ENCODE peak calls at places on chromosomes 1 and 21, in eight cellular contexts. S is K562; B is omental fat pad; P is activated T-cell treated with anti-CD3 and anti-CD28 coated beads, Interleukin-2, amount 50 U/mL, for 4 hours; O is stimulated activated naive B cell treated with anti-CD40 and anti-IgM and Interleukin-4, amounts not matched to agents 10 μg/mL and 1 μg/mL and 100 μg/mL, for 72 hours; V is foreskin keratinocyte; T is CD4-positive, alpha-beta T cell; Y is upper lobe of right lung. D is an unnamed sample.
A peak's percentile ranks its signal among the peaks of the same experiment; 100 is the strongest.

GRCh38 chr1:26538480-26539412 is 9.2 kb downstream of the RPS6KA1 start:
- ATAC-seq in S (peak; percentile 18), B (no peak), P (no peak), O (no peak), V (no peak), T (no peak), Y (no peak), D (no peak)

GRCh38 chr21:17911628-17912027 is 92.5 kb upstream of the C21orf91 start:
- ATAC-seq in S (no peak), B (peak; percentile 37), P (no peak), O (no peak), V (peak; percentile 99), T (no peak), Y (no peak), D (peak; percentile 19)

GRCh38 chr1:112298558-112298957 is 97.5 kb upstream of the CTTNBP2NL start:
- ATAC-seq in S (peak; percentile 94), B (no peak), P (no peak), O (no peak), V (peak; percentile 83), T (no peak), Y (peak; percentile 85), D (no peak)

GRCh38 chr1:228933753-228934152 is 198.5 kb downstream of the RHOU start:
- ATAC-seq in S (no peak), B (no peak), P (no peak), O (no peak), V (no peak), T (no peak), Y (no peak), D (no peak)

GRCh38 chr21:42001781-42002180 is 8.4 kb downstream of the ZBTB21 start:
- ATAC-seq in S (no peak), B (no peak), P (no peak), O (no peak), V (no peak), T (no peak), Y (no peak), D (no peak)

GRCh38 chr1:94540440-94541174 is 952 bp downstream of the F3 start:
- ATAC-seq in S (no peak), B (no peak), P (no peak), O (no peak), V (no peak), T (no peak), Y (no peak), D (no peak)

GRCh38 chr1:18922319-18922726 is 20.0 kb upstream of the ALDH4A1 start:
- ATAC-seq in S (peak; percentile 19), B (peak; percentile 65), P (no peak), O (no peak), V (peak; percentile 25), T (no peak), Y (peak; percentile 67), D (no peak)

GRCh38 chr1:174659823-174660222 is 212.1 kb downstream of the GPR52 start:
- ATAC-seq in S (no peak), B (no peak), P (no peak), O (no peak), V (peak; percentile 99), T (no peak), Y (no peak), D (no peak)

GRCh38 chr21:41778974-41779600 is 12.2 kb upstream of the RIPK4 start:
- ATAC-seq in S (peak; percentile 12), B (peak; percentile 68), P (no peak), O (no peak), V (no peak), T (peak; percentile 68), Y (peak; percentile 65), D (no peak)

GRCh38 chr1:36567601-36568341 is 85.1 kb upstream of the CSF3R start:
- ATAC-seq in S (no peak), B (no peak), P (no peak), O (no peak), V (no peak), T (no peak), Y (no peak), D (no peak)

GRCh38 chr1:110235839-110236682 is 25.9 kb downstream of the KCNC4 start:
- ATAC-seq in S (peak; percentile 62), B (peak; percentile 67), P (peak; percentile 87), O (peak; percentile 84), V (peak; percentile 95), T (peak; percentile 29), Y (peak; percentile 29), D (peak; percentile 89)

GRCh38 chr1:20279507-20279906 is 11.2 kb upstream of the VWA5B1 start:
- ATAC-seq in S (no peak), B (no peak), P (no peak), O (peak; percentile 78), V (peak; percentile 82), T (no peak), Y (no peak), D (no peak)

GRCh38 chr1:4553761-4554160 is 100.6 kb upstream of the AJAP1 start:
- ATAC-seq in S (no peak), B (no peak), P (no peak), O (no peak), V (no peak), T (no peak), Y (no peak), D (no peak)

GRCh38 chr1:67294836-67295622 is 12.6 kb upstream of the IL12RB2 start:
- ATAC-seq in S (no peak), B (no peak), P (peak; percentile 71), O (no peak), V (no peak), T (no peak), Y (no peak), D (peak; percentile 85)

GRCh38 chr1:174248041-174248440 is 88.7 kb downstream of the RABGAP1L start:
- ATAC-seq in S (no peak), B (no peak), P (no peak), O (no peak), V (no peak), T (no peak), Y (no peak), D (no peak)

GRCh38 chr1:164712131-164713031 is 153.4 kb downstream of the PBX1 start:
- ATAC-seq in S (peak; percentile 87), B (peak; percentile 53), P (no peak), O (no peak), V (no peak), T (no peak), Y (peak; percentile 73), D (no peak)

GRCh38 chr1:206467915-206468314 is 2.4 kb upstream of the IKBKE start:
- ATAC-seq in S (peak; percentile 19), B (no peak), P (no peak), O (peak; percentile 13), V (no peak), T (no peak), Y (peak; percentile 84), D (no peak)

GRCh38 chr1:57591854-57592253 is 168.0 kb upstream of the DAB1 start:
- ATAC-seq in S (no peak), B (no peak), P (no peak), O (no peak), V (peak; percentile 79), T (no peak), Y (no peak), D (no peak)

GRCh38 chr21:27291006-27291405 is 324.1 kb upstream of the ADAMTS5 start:
- ATAC-seq in S (no peak), B (no peak), P (no peak), O (no peak), V (no peak), T (no peak), Y (no peak), D (no peak)

GRCh38 chr1:201176931-201177330 is 13.7 kb upstream of the IGFN1 start:
- ATAC-seq in S (peak; percentile 25), B (no peak), P (no peak), O (no peak), V (peak; percentile 50), T (no peak), Y (peak; percentile 71), D (no peak)

GRCh38 chr1:209705033-209705589 is 465 bp downstream of the HSD11B1 start:
- ATAC-seq in S (no peak), B (peak; percentile 20), P (no peak), O (no peak), V (no peak), T (no peak), Y (no peak), D (no peak)

GRCh38 chr1:235935506-235936224 is 69.0 kb upstream of the LYST start:
- ATAC-seq in S (no peak), B (no peak), P (no peak), O (no peak), V (peak; percentile 40), T (no peak), Y (no peak), D (no peak)

GRCh38 chr1:46941135-46941694 is at the start of gene CYP4A11:
- ATAC-seq in S (no peak), B (no peak), P (no peak), O (no peak), V (no peak), T (no peak), Y (no peak), D (no peak)